ENCODE peak calls at places on chromosomes 6 and 20, in five cellular contexts. J, Y, C, D and G are unnamed samples. For H3K4me1, the result is how much of the 10 kb centered on the place peaks cover.

GRCh38 chr20:40990542-40991120 is 38.0 kb upstream of the TOP1 start:
- DNase-seq in J (peak), Y (peak), C (peak), D (peak), G (peak)

GRCh38 chr6:158564243-158565121 is 4.6 kb downstream of the TMEM181 start:
- DNase-seq in J (no peak), Y (no peak), C (no peak), D (no peak), G (no peak)

GRCh38 chr6:123372737-123373136 is 264.0 kb downstream of the TRDN start:
- DNase-seq in J (no peak), Y (no peak), C (no peak), D (no peak), G (no peak)

GRCh38 chr20:58228484-58229197 is at the start of gene ANKRD60:
- DNase-seq in J (no peak), Y (peak), C (no peak), D (peak), G (peak)

GRCh38 chr20:14829897-14830296 is 492.5 kb upstream of the FLRT3 start:
- DNase-seq in J (no peak), Y (no peak), C (no peak), D (no peak), G (no peak)

GRCh38 chr6:45814772-45815171 is 200.9 kb downstream of the CLIC5 start:
- DNase-seq in J (no peak), Y (no peak), C (no peak), D (no peak), G (no peak)

GRCh38 chr6:17311595-17312311 is 30.6 kb downstream of the RBM24 start:
- DNase-seq in J (no peak), Y (peak), C (no peak), D (peak), G (no peak)

GRCh38 chr20:16388731-16389130 is 184.5 kb downstream of the KIF16B start:
- DNase-seq in J (no peak), Y (no peak), C (no peak), D (no peak), G (no peak)

GRCh38 chr20:16007978-16008377 is 565.3 kb downstream of the KIF16B start:
- DNase-seq in J (no peak), Y (no peak), C (no peak), D (peak), G (no peak)

GRCh38 chr20:22403860-22404608 is 180.3 kb downstream of the FOXA2 start:
- DNase-seq in J (no peak), Y (peak), C (no peak), D (peak), G (no peak)

GRCh38 chr20:57263127-57263609 is 3.3 kb downstream of the BMP7 start:
- DNase-seq in J (no peak), Y (no peak), C (no peak), D (peak), G (no peak)

GRCh38 chr6:8904754-8905153 is 469.4 kb upstream of the SLC35B3 start:
- DNase-seq in J (no peak), Y (no peak), C (no peak), D (peak), G (no peak)

DNA sequence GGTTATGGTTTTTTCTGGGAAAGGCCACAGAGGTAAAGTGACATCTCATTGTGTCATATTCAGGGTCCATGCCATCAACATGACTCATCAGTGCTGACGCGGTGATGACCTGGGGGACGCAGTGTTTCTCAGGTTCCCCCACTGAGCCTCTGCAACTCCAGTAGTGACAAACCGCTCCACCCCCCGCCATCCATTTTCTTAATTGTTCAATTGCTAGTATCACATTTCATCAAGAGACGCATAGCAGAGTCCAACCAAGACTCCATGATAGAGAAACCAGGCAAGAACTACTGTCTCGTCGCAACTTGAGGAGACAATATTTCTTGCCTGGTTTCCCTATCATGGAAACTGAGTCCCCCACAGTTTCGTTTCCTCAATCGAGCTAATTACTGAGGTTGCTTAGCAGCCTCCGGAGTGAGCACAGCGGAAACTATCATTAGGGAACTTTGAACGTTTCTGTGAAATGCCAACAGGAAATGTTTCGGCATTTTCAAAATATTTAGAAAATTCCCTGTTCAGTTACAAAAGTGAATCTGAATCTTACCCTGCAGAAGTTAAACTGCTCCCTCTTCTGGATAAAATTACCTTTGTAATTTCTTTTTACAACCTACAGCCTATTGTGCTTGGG is 12.2 kb upstream of the SERPINB1 start:
- DNase-seq in J (no peak), Y (peak), C (no peak), D (peak), G (peak)
- H3K4me1 ChIP-seq in J (under half), Y (under half), C (half or more), D (under half), G (half or more)

GRCh38 chr6:117542493-117542892 is 59.8 kb downstream of the GOPC start:
- DNase-seq in J (no peak), Y (no peak), C (no peak), D (no peak), G (no peak)
- H3K27ac ChIP-seq in J (no peak), Y (no peak), C (no peak), D (no peak), G (no peak)

DNA sequence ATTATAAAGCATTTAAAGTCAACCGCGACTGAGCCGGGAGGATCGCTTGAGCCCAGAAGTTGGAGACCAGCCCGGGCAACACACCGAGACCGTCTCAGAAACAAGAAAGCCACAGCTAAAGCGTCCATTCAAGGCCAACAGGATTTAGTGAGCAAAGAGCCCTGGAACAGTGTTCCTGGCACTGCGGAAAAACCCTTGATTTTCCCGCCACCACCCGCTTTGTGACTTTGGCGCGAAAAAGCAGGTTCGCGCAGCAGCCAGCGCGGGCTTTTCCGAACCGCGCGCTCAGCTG is 669 bp downstream of the PCNA start:
- DNase-seq in J (no peak), Y (no peak), C (no peak), D (no peak), G (no peak)
- H3K4me1 ChIP-seq in J (half or more), Y (under half), C (under half), D (under half), G (under half)

GRCh38 chr6:15476631-15477380 is 186.0 kb downstream of the DTNBP1 start:
- DNase-seq in J (no peak), Y (no peak), C (no peak), D (no peak), G (no peak)
- H3K27ac ChIP-seq in J (no peak), Y (no peak), C (no peak), D (no peak), G (no peak)

GRCh38 chr6:26478100-26478984 is 20.6 kb downstream of the BTN2A1 start:
- DNase-seq in J (no peak), Y (no peak), C (no peak), D (no peak), G (no peak)
- H3K4me1 ChIP-seq in J (under half), Y (under half), C (under half), D (under half), G (under half)

GRCh38 chr6:49499121-49499520 is 602 bp upstream of the GLYATL3 start:
- DNase-seq in J (no peak), Y (no peak), C (no peak), D (no peak), G (no peak)

GRCh38 chr6:49497308-49497707 is 2.4 kb upstream of the GLYATL3 start:
- DNase-seq in J (no peak), Y (no peak), C (no peak), D (no peak), G (no peak)

GRCh38 chr6:49504666-49505065 is 4.9 kb downstream of the GLYATL3 start:
- DNase-seq in J (no peak), Y (no peak), C (no peak), D (no peak), G (no peak)

DNA sequence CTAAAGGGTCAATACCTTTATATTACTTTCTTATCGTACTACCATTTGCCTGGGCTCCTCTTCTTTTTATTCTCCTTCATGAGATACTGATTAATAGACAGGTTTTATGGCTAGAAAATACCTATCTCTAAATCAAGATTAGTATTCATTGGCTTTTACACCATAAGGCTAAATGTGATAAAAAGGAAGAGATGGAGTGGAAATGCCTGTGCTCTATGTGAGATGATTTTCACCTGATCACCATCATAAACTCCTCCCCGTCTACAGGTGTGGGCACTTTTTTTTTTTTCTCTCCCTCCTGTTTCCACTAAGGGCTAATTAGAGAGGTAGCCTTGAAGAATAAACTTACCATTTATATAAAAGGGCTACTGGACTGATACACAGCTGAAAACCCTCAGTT is at the start of gene GLYATL3:
- DNase-seq in J (no peak), Y (no peak), C (no peak), D (no peak), G (no peak)
- H3K27ac ChIP-seq in J (no peak), Y (no peak), C (no peak), D (no peak), G (no peak)

GRCh38 chr20:63855363-63856110 is 5.8 kb upstream of the ABHD16B start:
- DNase-seq in J (no peak), Y (no peak), C (no peak), D (no peak), G (no peak)
- H3K4me1 ChIP-seq in J (under half), Y (half or more), C (half or more), D (under half), G (under half)

DNA sequence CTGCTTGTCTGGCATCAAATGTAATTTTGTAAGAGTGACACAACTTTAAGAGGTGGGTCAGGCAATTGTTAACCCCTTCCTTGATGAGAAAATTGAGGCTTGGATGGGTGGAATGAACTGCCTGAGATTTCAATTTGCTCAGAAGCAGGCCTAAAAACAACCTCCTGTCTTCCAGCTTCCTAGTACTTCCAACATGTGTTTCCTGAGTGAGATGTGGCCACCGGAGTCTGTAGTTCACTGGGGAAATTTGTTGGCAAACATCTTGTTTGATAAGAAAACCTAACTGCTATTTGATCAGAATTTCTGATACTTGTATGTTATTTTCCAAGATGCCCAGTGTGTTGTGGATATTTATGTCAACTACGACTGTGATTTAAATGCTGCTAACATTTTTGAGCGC is 51.3 kb downstream of the ARFGEF2 start:
- DNase-seq in J (no peak), Y (no peak), C (no peak), D (no peak), G (no peak)
- H3K27ac ChIP-seq in J (no peak), Y (no peak), C (no peak), D (no peak), G (no peak)